ENCODE peak calls at places on chromosomes 5 and 9, in ten cellular contexts. Q is OCI-LY7, E is AG09309, R is heart right ventricle, T is A549, M is fibroblast of mammary gland, N is left ventricle myocardium inferior, J is mammary epithelial cell, D is cardiac muscle cell, V is neural progenitor cell. K is an unnamed sample.
A peak's percentile ranks its signal among the peaks of the same experiment; 100 is the strongest.

GRCh38 chr9:129166962-129167557 is 11.0 kb downstream of the IER5L start:
- DNase-seq in Q (peak; percentile 50), E (no peak), R (peak; percentile 79), T (peak; percentile 97), M (peak; percentile 75), N (peak; percentile 71), J (peak; percentile 89), D (no peak), V (no peak), K (peak; percentile 95)

GRCh38 chr9:11144750-11145149 is 531.9 kb upstream of the PTPRD start:
- DNase-seq in Q (no peak), E (no peak), R (no peak), T (no peak), M (no peak), N (no peak), J (no peak), D (no peak), V (no peak), K (no peak)

GRCh38 chr5:171882118-171882517 is 96.5 kb downstream of the SMIM23 start:
- DNase-seq in Q (no peak), E (no peak), R (no peak), T (no peak), M (no peak), N (no peak), J (no peak), D (no peak), V (no peak), K (no peak)

GRCh38 chr9:137881591-137882505 is 4.3 kb downstream of the CACNA1B start:
- DNase-seq in Q (no peak), E (no peak), R (no peak), T (no peak), M (no peak), N (no peak), J (no peak), D (no peak), V (no peak), K (no peak)

GRCh38 chr9:103789686-103790085 is 304.4 kb upstream of the SMC2 start:
- DNase-seq in Q (peak; percentile 25), E (no peak), R (no peak), T (no peak), M (peak; percentile 44), N (no peak), J (peak; percentile 33), D (peak; percentile 1), V (peak; percentile 16), K (peak; percentile 51)

GRCh38 chr5:51326844-51327243 is 56.4 kb upstream of the ISL1 start:
- DNase-seq in Q (no peak), E (no peak), R (no peak), T (no peak), M (no peak), N (no peak), J (peak; percentile 1), D (no peak), V (no peak), K (peak; percentile 28)

GRCh38 chr9:122816163-122816867 is 12.1 kb downstream of the PDCL start:
- DNase-seq in Q (no peak), E (no peak), R (peak; percentile 66), T (no peak), M (no peak), N (peak; percentile 29), J (no peak), D (no peak), V (no peak), K (no peak)

GRCh38 chr5:172113036-172113435 is 75.0 kb downstream of the STK10 start:
- DNase-seq in Q (peak; percentile 57), E (no peak), R (no peak), T (no peak), M (no peak), N (peak; percentile 9), J (no peak), D (no peak), V (no peak), K (no peak)

GRCh38 chr5:1515921-1516571 is 7.7 kb downstream of the LPCAT1 start:
- DNase-seq in Q (no peak), E (no peak), R (no peak), T (peak; percentile 93), M (peak; percentile 65), N (peak; percentile 10), J (peak; percentile 89), D (no peak), V (no peak), K (peak; percentile 94)

GRCh38 chr5:140821375-140822280 is at the start of gene PCDHA5:
- DNase-seq in Q (peak; percentile 52), E (no peak), R (no peak), T (peak; percentile 69), M (peak; percentile 24), N (no peak), J (no peak), D (no peak), V (no peak), K (peak; percentile 33)

GRCh38 chr5:81838307-81838906 is 87.5 kb upstream of the SSBP2 start:
- DNase-seq in Q (peak; percentile 68), E (peak; percentile 11), R (no peak), T (no peak), M (peak; percentile 59), N (no peak), J (no peak), D (peak; percentile 37), V (peak; percentile 38), K (peak; percentile 57)

GRCh38 chr9:135663451-135663770 is 302 bp downstream of the LCN9 start:
- DNase-seq in Q (no peak), E (no peak), R (no peak), T (no peak), M (no peak), N (no peak), J (no peak), D (no peak), V (no peak), K (no peak)

GRCh38 chr5:36276864-36277263 is 24.8 kb downstream of the RANBP3L start:
- DNase-seq in Q (no peak), E (no peak), R (no peak), T (no peak), M (no peak), N (no peak), J (no peak), D (no peak), V (no peak), K (no peak)

GRCh38 chr9:32251539-32251938 is 132.9 kb upstream of the ACO1 start:
- DNase-seq in Q (peak; percentile 42), E (no peak), R (peak; percentile 34), T (peak; percentile 22), M (peak; percentile 58), N (no peak), J (peak; percentile 51), D (peak; percentile 79), V (peak; percentile 74), K (peak; percentile 65)

DNA sequence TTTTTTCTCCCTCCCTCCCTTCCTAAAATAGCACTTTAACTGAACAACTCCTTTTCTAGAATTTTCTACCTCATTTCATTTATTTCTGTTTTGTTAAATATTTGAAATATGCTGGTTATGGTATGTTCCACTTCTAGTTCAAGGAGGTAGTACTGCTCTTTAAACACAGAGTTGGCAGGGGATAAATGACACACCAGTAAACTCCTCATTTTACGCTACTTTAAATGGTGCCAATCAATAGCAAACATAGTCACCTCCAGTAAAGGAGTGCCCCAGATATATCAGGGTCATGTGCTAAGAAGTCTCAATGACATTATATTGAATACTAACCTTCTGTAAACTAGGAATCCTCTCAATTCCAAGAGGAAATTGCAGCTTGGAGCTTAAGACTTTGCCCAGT is 56.9 kb downstream of the MYO10 start:
- DNase-seq in Q (no peak), E (no peak), R (no peak), T (no peak), M (no peak), N (no peak), J (no peak), D (no peak), V (no peak), K (no peak)
- TF ChIP-seq CTCF in Q (no peak), E (no peak), R (no peak), T (no peak), M (no peak), N (no peak), J (no peak), D (no peak), V (no peak), K (no peak)

GRCh38 chr5:96844476-96844990 is 31.8 kb upstream of the ERAP2 start:
- DNase-seq in Q (no peak), E (peak; percentile 45), R (no peak), T (no peak), M (no peak), N (no peak), J (peak; percentile 70), D (no peak), V (no peak), K (peak; percentile 54)
- H3K4me3 ChIP-seq in Q (no peak overlapping the region), E (no peak overlapping the region), R (no peak overlapping the region), T (no peak overlapping the region), M (no peak overlapping the region), N (no peak overlapping the region), J (no peak overlapping the region), D (no peak overlapping the region), V (no peak overlapping the region), K (no peak overlapping the region)

DNA sequence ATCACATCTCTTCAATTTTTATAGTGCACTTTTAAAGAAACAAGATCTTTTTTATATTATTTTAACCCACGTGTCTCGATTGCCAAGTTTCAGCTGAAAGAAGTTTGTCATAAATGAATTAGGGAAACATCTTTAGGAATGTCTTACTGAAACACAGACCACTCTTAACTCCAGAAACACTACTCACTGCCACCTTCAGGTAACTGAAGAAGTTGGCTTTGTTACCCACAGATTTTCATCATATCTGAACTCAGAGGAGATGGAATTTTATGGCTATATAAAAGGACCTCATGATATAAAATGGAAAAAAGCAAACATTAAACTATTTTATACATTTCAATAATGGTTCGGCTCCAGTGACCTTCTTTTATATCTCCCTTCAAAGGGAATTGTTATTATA is 158.0 kb downstream of the SEMA5A start:
- DNase-seq in Q (no peak), E (no peak), R (no peak), T (no peak), M (no peak), N (no peak), J (no peak), D (no peak), V (no peak), K (no peak)
- TF ChIP-seq CTCF in Q (peak; percentile 22), E (peak; percentile 18), R (no peak), T (no peak), M (peak; percentile 9), N (no peak), J (no peak), D (no peak), V (no peak), K (no peak)

DNA sequence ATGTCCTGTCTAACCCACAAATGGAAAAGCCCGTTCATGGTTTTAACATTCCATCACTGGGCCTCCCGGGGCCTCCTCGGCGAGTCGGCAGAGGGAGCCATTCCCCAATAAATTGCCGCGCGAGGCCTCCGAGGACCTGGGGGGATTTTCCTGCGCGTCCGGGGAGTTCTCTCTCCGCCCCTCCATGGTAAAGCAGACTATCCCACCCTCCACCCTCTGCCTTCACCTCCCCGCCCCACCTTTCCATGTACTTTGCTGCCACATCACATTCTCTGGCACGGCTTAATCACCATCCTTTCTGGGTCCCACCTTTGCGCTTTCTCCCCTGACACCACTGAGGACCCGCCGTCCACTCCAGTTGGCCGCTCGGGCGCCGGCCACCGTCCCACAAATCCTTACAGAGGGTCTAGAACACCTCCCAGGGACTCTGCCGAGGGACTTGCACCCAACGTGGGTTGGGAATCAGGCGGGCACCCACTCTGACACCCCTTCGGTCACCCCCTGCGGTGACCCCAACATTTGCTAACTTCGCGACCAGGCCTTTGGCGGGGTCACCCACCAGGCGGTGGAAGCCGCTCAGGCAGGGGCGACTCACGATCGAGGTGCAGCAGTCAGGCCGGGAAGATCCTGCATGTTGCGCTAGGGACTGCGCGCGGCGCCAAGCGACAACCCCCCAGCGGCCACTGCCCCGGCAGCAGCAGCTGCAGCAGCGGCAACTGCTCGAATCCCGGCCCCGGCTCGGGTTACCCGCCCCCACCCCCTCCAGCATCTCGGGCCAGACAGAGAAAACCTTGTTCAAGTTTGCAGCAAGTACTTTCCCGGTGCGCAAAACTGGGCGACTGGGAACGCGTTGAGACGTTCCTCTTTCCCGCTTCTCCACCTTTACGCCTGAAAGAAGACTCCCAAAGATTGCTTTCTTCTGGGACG is at the start of gene MEGF10:
- DNase-seq in Q (no peak), E (no peak), R (peak; percentile 21), T (peak; percentile 48), M (peak; percentile 44), N (no peak), J (peak; percentile 46), D (peak; percentile 83), V (peak; percentile 85), K (peak; percentile 33)
- H3K4me3 ChIP-seq in Q (no peak within 1 kb of the TSS), E (peak within 1 kb of the TSS; percentile 33), R (peak within 1 kb of the TSS; percentile 36), T (peak within 1 kb of the TSS; percentile 34), M (peak within 1 kb of the TSS; percentile 48), N (peak within 1 kb of the TSS; percentile 61), J (peak within 1 kb of the TSS; percentile 17), D (peak within 1 kb of the TSS; percentile 42), V (peak within 1 kb of the TSS; percentile 60), K (no peak within 1 kb of the TSS)

K was measured in epithelial cell of esophagus.